ENCODE peak calls at places on chromosomes 5 and 9, in five cellular contexts. T is Karpas-422, W is tibial artery, A is sigmoid colon, X is PC-3. J is an unnamed sample.

GRCh38 chr5:171992305-171992704 is 14.1 kb downstream of the FBXW11 start:
- DNase-seq in A (no peak), T (no peak), X (no peak), W (no peak), J (no peak)

GRCh38 chr9:112446518-112446917 is 40.1 kb upstream of the KIAA1958 start:
- DNase-seq in T (no peak), A (no peak), W (no peak), X (no peak), J (no peak)

GRCh38 chr5:168656633-168657032 is 77.5 kb upstream of the PANK3 start:
- DNase-seq in A (no peak), X (peak), W (no peak), T (no peak), J (no peak)

GRCh38 chr9:28810375-28811075 is 1237.2 kb upstream of the C9orf72 start:
- DNase-seq in W (no peak), T (no peak), A (no peak), X (peak), J (no peak)

GRCh38 chr9:76294301-76294700 is 99.9 kb downstream of the RFK start:
- DNase-seq in T (no peak), A (no peak), X (no peak), W (no peak), J (no peak)

GRCh38 chr5:6705959-6706358 is 7.3 kb upstream of the TENT4A start:
- DNase-seq in A (no peak), W (no peak), X (no peak), T (no peak), J (no peak)

GRCh38 chr5:179914032-179914755 is 6.5 kb upstream of the TBC1D9B start:
- DNase-seq in A (no peak), T (no peak), X (peak), W (no peak), J (no peak)

GRCh38 chr9:95516736-95517558 is at the start of gene PTCH1:
- DNase-seq in T (no peak), X (peak), A (peak), W (peak), J (no peak)

GRCh38 chr9:138042640-138043039 is 165.1 kb downstream of the CACNA1B start:
- DNase-seq in W (peak), X (no peak), A (peak), T (no peak), J (no peak)

GRCh38 chr9:132451276-132451675 is 41.3 kb downstream of the CFAP77 start:
- DNase-seq in T (no peak), W (no peak), A (no peak), X (no peak), J (no peak)

GRCh38 chr5:179113945-179114641 is 53.9 kb downstream of the ZNF354C start:
- DNase-seq in X (no peak), T (no peak), A (peak), W (peak), J (no peak)

GRCh38 chr9:91303741-91304140 is 58.0 kb downstream of the AUH start:
- DNase-seq in T (no peak), X (no peak), A (no peak), W (no peak), J (no peak)

GRCh38 chr9:94767331-94768099 is 41.0 kb downstream of the AOPEP start:
- DNase-seq in T (no peak), X (no peak), A (no peak), W (no peak), J (no peak)

GRCh38 chr5:126921471-126922091 is 108.8 kb downstream of the MARCHF3 start:
- DNase-seq in A (no peak), T (peak), X (no peak), W (no peak), J (no peak)

GRCh38 chr9:134434896-134435506 is 108.7 kb downstream of the RXRA start:
- DNase-seq in T (no peak), X (peak), W (peak), A (peak), J (peak)

GRCh38 chr9:98031935-98032334 is 24.6 kb upstream of the NANS start:
- DNase-seq in T (peak), X (no peak), W (no peak), A (no peak), J (no peak)

GRCh38 chr9:89461302-89461701 is 36.6 kb downstream of the SEMA4D start:
- DNase-seq in A (no peak), T (no peak), X (peak), W (no peak), J (no peak)

GRCh38 chr5:30392897-30393296 is 800.6 kb upstream of the CDH6 start:
- DNase-seq in A (no peak), X (peak), T (no peak), W (no peak), J (no peak)

GRCh38 chr5:172076783-172077244 is 70.4 kb upstream of the FBXW11 start:
- DNase-seq in A (peak), W (peak), X (no peak), T (no peak), J (no peak)

GRCh38 chr5:67015577-67016290 is 180.9 kb downstream of the CD180 start:
- DNase-seq in A (no peak), X (peak), T (no peak), W (no peak), J (no peak)

GRCh38 chr5:78293856-78294249 is 645 bp downstream of the AP3B1 start:
- DNase-seq in A (no peak), W (no peak), T (peak), X (no peak), J (no peak)

GRCh38 chr9:123434619-123435240 is 78.7 kb downstream of the CRB2 start:
- DNase-seq in T (no peak), A (peak), X (no peak), W (no peak), J (no peak)

GRCh38 chr5:9361835-9362234 is 184.0 kb downstream of the SEMA5A start:
- DNase-seq in T (peak), W (no peak), A (no peak), X (peak), J (peak)

DNA sequence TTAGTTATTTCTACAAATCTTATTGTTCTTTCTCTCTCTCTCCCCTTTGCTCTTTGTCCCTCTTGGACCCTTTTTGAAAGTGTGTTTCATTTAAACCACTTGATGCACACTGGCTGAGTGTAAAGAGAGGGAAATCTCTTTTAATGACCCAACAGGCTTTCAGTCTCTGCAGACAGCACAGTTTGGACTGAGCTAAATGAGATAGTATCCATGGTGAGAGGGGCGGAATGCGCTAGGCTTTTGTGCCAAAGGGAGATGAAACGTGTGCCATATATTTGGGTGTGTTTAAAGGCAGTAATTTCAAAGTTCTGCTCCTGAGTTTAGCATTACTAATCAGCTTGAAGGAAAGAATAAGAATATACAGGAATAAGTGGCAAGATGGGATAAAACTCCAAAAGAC is 184.9 kb downstream of the PCSK1 start:
- DNase-seq in W (no peak), A (no peak), X (no peak), T (no peak), J (no peak)
- H3K27ac ChIP-seq in W (peak), A (no peak), X (no peak), T (no peak), J (no peak)

GRCh38 chr9:127960410-127961165 is 20.2 kb downstream of the EEIG1 start:
- DNase-seq in W (no peak), T (no peak), X (no peak), A (no peak), J (no peak)
- H3K27ac ChIP-seq in W (peak), T (no peak), X (no peak), A (peak), J (peak)

GRCh38 chr5:122844136-122844915 is 1.1 kb upstream of the SNX24 start:
- DNase-seq in X (peak), W (no peak), T (peak), A (no peak), J (no peak)
- H3K27ac ChIP-seq in X (peak), W (peak), T (no peak), A (peak), J (peak)

GRCh38 chr9:110744753-110745522 is 76.3 kb downstream of the MUSK start:
- DNase-seq in W (peak), X (peak), A (peak), T (no peak), J (no peak)
- H3K27ac ChIP-seq in W (peak), X (peak), A (peak), T (no peak), J (no peak)

DNA sequence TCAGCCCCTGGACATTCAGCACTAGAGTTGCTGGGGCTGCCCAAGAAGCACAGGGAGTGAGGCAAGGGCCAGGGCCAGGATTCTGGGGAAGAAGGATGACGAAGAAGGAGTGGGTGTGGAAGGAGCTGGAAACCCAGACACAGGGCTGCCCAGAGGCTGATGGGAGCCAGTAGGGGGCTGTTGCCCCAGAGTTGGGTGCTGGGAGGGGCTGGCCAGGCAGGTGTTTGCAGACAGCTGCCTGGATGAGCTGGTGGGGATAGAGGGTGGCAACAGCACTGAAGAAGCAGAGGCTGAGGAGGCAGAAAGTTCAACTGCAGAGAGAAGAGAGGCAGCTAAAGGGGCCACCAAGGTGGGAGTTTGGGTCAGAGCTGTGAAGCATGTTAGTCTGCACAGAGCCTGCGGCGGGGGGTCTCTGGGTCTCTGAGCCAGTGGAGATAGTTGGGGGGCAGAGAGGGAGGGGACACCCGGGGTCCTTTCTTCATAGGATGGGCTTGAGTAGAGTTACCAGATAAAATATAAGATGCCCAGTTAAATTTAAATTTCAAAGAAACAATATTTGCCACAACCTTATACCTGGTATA is 2.5 kb upstream of the AQP7 start:
- DNase-seq in T (no peak), A (no peak), X (no peak), W (no peak), J (no peak)
- H3K27ac ChIP-seq in T (no peak), A (no peak), X (no peak), W (no peak), J (no peak)

DNA sequence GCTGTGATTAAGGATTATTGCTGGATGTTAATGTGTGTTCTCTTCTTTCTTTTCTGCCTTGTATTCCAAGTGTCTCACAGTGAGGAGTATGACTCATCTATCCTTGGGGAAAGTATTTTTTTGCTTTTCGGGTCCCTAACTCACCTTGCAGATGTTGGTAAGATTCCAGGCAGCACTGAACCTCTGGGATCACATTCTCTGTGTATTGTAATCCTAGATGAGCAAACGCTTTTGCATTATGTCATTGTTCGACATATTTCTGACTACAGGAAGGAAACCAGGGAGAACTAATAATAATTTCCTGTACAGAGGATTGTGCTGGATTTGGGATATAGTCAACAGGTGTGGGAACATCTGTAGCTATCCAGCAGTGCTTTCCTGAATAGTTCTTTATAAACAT is 246.1 kb upstream of the TUT7 start:
- DNase-seq in A (no peak), W (no peak), X (peak), T (no peak), J (no peak)
- H3K27ac ChIP-seq in A (no peak), W (no peak), X (no peak), T (no peak), J (no peak)

DNA sequence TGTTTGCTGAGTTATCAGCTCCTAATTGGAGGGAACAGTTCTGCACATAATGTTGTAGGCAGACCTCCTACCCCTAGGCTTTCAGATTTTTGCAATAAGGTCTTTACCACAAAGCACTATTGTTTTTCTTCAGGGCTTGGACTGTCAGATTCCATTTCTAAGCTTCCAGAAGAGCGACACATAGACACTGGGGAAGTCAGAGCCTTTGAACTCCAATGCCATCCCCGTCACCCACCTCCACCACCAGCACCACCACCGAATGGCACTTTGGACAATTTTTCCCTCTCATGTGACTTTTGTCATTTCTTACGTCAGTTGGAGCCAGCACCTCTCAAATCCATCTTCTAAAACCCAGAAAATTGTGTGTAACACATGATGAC is 28.3 kb upstream of the SPRY4 start:
- DNase-seq in T (no peak), W (no peak), X (no peak), A (peak), J (no peak)
- H3K27ac ChIP-seq in T (no peak), W (no peak), X (no peak), A (no peak), J (no peak)

DNA sequence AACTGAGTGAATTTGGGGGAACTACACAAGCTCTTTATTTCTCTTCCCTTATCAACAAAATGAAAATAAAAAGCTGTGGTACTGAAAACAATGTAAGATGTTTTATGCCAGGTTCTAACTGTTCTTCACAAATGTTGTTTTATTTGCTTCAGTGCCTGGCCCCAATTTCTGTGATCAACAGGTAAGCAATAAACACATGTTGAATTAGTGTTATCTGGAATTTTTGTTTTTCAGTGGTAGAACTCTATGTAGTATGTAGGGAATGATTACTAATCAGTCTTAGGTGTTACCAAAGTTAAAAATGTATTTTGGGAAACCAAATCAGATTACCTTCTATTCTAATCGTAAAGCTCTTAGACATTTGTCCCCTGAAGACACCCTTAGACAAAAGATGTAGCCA is 7.5 kb upstream of the DPYSL3 start:
- DNase-seq in X (no peak), W (no peak), A (no peak), T (no peak), J (no peak)
- H3K27ac ChIP-seq in X (no peak), W (no peak), A (no peak), T (no peak), J (no peak)

J was measured in caudate nucleus.